ENCODE peak calls at places on chromosomes 5 and 9, in five cellular contexts. One of them, this sample, is unnamed.

GRCh38 chr9:107465467-107466451 is 23.8 kb downstream of the KLF4 start:
- DNase-seq in GM23248: peak; percentile 88
- DNase-seq in neuronal stem cell: peak; percentile 51
- DNase-seq in NT2/D1: no peak
- DNase-seq in K562: peak; percentile 64
- DNase-seq in this sample: peak; percentile 91

GRCh38 chr5:169591636-169592035 is 8.1 kb downstream of the SPDL1 start:
- DNase-seq in neuronal stem cell: no peak
- DNase-seq in GM23248: peak; percentile 76
- DNase-seq in K562: no peak
- DNase-seq in NT2/D1: no peak
- DNase-seq in this sample: no peak

GRCh38 chr5:170275376-170275994 is 22.1 kb downstream of the LCP2 start:
- DNase-seq in GM23248: no peak
- DNase-seq in K562: no peak
- DNase-seq in NT2/D1: no peak
- DNase-seq in neuronal stem cell: no peak
- DNase-seq in this sample: no peak

GRCh38 chr5:33470544-33470943 is 29.8 kb downstream of the TARS1 start:
- DNase-seq in GM23248: peak; percentile 61
- DNase-seq in K562: peak; percentile 27
- DNase-seq in NT2/D1: no peak
- DNase-seq in neuronal stem cell: peak; percentile 12
- DNase-seq in this sample: peak; percentile 63

GRCh38 chr9:2227468-2227867 is 212.3 kb downstream of the SMARCA2 start:
- DNase-seq in NT2/D1: no peak
- DNase-seq in K562: no peak
- DNase-seq in GM23248: peak; percentile 69
- DNase-seq in neuronal stem cell: no peak
- DNase-seq in this sample: peak; percentile 52

GRCh38 chr9:116000748-116001329 is 152.8 kb upstream of the PAPPA start:
- DNase-seq in NT2/D1: peak; percentile 8
- DNase-seq in GM23248: peak; percentile 29
- DNase-seq in neuronal stem cell: no peak
- DNase-seq in K562: peak; percentile 10
- DNase-seq in this sample: peak; percentile 70

GRCh38 chr5:6545770-6546690 is 86.8 kb downstream of the NSUN2 start:
- DNase-seq in K562: no peak
- DNase-seq in neuronal stem cell: no peak
- DNase-seq in NT2/D1: no peak
- DNase-seq in GM23248: peak; percentile 8
- DNase-seq in this sample: peak; percentile 33

GRCh38 chr9:99173570-99174504 is 47.9 kb downstream of the ALG2 start:
- DNase-seq in neuronal stem cell: no peak
- DNase-seq in K562: no peak
- DNase-seq in GM23248: no peak
- DNase-seq in NT2/D1: no peak
- DNase-seq in this sample: no peak

GRCh38 chr9:6566409-6567139 is 79.0 kb downstream of the GLDC start:
- DNase-seq in neuronal stem cell: no peak
- DNase-seq in NT2/D1: no peak
- DNase-seq in GM23248: peak; percentile 99
- DNase-seq in K562: no peak
- DNase-seq in this sample: no peak

GRCh38 chr5:131393498-131393968 is 129.7 kb downstream of the CDC42SE2 start:
- DNase-seq in NT2/D1: no peak
- DNase-seq in GM23248: no peak
- DNase-seq in K562: no peak
- DNase-seq in neuronal stem cell: no peak
- DNase-seq in this sample: no peak

GRCh38 chr9:116152941-116153764 is 438 bp upstream of the PAPPA start:
- DNase-seq in NT2/D1: peak; percentile 81
- DNase-seq in K562: no peak
- DNase-seq in neuronal stem cell: peak; percentile 36
- DNase-seq in GM23248: peak; percentile 88
- DNase-seq in this sample: peak; percentile 74

GRCh38 chr9:107367727-107368502 is 84.8 kb downstream of the RAD23B start:
- DNase-seq in GM23248: no peak
- DNase-seq in NT2/D1: no peak
- DNase-seq in K562: no peak
- DNase-seq in neuronal stem cell: no peak
- DNase-seq in this sample: peak; percentile 71

GRCh38 chr9:70410368-70410767 is 4.1 kb downstream of the KLF9 start:
- DNase-seq in NT2/D1: no peak
- DNase-seq in neuronal stem cell: no peak
- DNase-seq in K562: no peak
- DNase-seq in GM23248: peak; percentile 72
- DNase-seq in this sample: no peak

DNA sequence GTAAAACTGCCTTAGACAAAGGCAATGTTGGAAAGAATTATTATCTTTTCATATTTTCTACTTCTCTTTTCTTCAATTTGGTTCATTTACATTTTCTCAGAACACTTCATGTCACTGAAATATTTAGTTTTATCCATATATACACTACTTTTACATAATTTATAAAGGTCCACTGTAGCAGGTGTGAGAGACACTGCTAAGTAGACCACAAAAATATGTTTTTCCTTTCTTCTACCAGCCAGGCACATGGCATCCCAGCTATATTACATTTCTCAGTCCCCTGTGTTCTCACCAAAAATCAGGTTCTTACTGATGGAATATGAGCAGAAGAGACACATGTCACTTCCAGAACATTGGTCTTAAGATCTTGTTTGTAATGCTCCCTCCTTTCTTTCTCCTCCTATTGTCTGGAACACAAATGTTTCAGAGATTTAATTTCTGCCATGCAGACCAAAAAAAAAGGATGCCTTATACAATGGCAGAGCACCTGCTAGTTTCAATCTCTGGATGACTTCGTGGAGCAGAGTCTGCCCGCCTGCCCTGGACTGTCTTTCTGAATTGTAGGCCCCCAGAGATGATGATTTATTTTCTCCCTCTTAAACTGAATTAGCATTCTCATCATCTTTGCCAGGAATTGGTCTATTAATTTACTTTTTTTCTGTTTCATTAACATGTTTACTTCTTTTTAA is 125.4 kb upstream of the ACOT12 start:
- DNase-seq in neuronal stem cell: no peak
- DNase-seq in NT2/D1: no peak
- DNase-seq in GM23248: no peak
- DNase-seq in K562: no peak
- DNase-seq in this sample: no peak
- H3K9ac ChIP-seq in neuronal stem cell: no peak overlapping the region
- H3K9ac ChIP-seq in NT2/D1: no peak overlapping the region
- H3K9ac ChIP-seq in GM23248: no peak overlapping the region
- H3K9ac ChIP-seq in K562: no peak overlapping the region
- H3K9ac ChIP-seq in this sample: no peak overlapping the region

DNA sequence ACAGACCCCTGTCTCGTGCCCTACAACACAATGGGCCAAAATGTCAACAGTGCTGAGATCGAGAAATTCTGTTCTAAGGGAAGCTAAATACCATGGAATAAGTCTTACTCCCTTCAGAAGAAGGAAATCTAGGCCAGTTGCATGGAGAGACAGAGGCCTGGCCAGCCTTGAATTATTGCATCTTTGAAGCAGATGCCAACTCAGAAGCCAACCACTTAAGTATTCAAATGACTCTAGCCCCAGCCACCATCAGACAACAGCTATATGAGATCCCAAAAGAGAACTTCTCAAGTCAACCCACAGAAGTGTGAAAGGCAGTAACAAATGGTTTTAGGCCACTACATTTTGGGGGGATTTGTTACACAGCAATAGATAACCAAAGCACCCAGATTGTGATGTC is 180.1 kb downstream of the ACTL7B start:
- DNase-seq in neuronal stem cell: no peak
- DNase-seq in K562: no peak
- DNase-seq in NT2/D1: no peak
- DNase-seq in GM23248: no peak
- DNase-seq in this sample: no peak
- H3K9ac ChIP-seq in neuronal stem cell: no peak overlapping the region
- H3K9ac ChIP-seq in K562: no peak overlapping the region
- H3K9ac ChIP-seq in NT2/D1: no peak overlapping the region
- H3K9ac ChIP-seq in GM23248: no peak overlapping the region
- H3K9ac ChIP-seq in this sample: no peak overlapping the region

GRCh38 chr5:150312518-150312917 is 9.8 kb upstream of the ARSI start:
- DNase-seq in GM23248: no peak
- DNase-seq in NT2/D1: no peak
- DNase-seq in K562: no peak
- DNase-seq in neuronal stem cell: no peak
- DNase-seq in this sample: no peak

GRCh38 chr5:150309101-150309897 is 6.6 kb upstream of the ARSI start:
- DNase-seq in NT2/D1: no peak
- DNase-seq in neuronal stem cell: no peak
- DNase-seq in K562: no peak
- DNase-seq in GM23248: peak; percentile 13
- DNase-seq in this sample: no peak

GRCh38 chr5:150307617-150308426 is 5.1 kb upstream of the ARSI start:
- DNase-seq in GM23248: no peak
- DNase-seq in NT2/D1: no peak
- DNase-seq in K562: no peak
- DNase-seq in neuronal stem cell: no peak
- DNase-seq in this sample: no peak

GRCh38 chr5:150311015-150311692 is 8.4 kb upstream of the ARSI start:
- DNase-seq in NT2/D1: no peak
- DNase-seq in GM23248: no peak
- DNase-seq in K562: no peak
- DNase-seq in neuronal stem cell: no peak
- DNase-seq in this sample: peak; percentile 80

GRCh38 chr5:150309898-150310269 is 7.2 kb upstream of the ARSI start:
- DNase-seq in neuronal stem cell: no peak
- DNase-seq in NT2/D1: no peak
- DNase-seq in K562: no peak
- DNase-seq in GM23248: no peak
- DNase-seq in this sample: no peak
- H3K9ac ChIP-seq in neuronal stem cell: no peak overlapping the region
- H3K9ac ChIP-seq in NT2/D1: no peak overlapping the region
- H3K9ac ChIP-seq in K562: no peak overlapping the region
- H3K9ac ChIP-seq in GM23248: no peak overlapping the region
- H3K9ac ChIP-seq in this sample: no peak overlapping the region

GRCh38 chr5:35842856-35843255 is 13.8 kb upstream of the IL7R start:
- DNase-seq in NT2/D1: no peak
- DNase-seq in GM23248: no peak
- DNase-seq in neuronal stem cell: no peak
- DNase-seq in K562: no peak
- DNase-seq in this sample: no peak
- H3K9ac ChIP-seq in NT2/D1: no peak overlapping the region
- H3K9ac ChIP-seq in GM23248: no peak overlapping the region
- H3K9ac ChIP-seq in neuronal stem cell: no peak overlapping the region
- H3K9ac ChIP-seq in K562: no peak overlapping the region
- H3K9ac ChIP-seq in this sample: no peak overlapping the region